ENCODE peak calls at places on chromosomes 6 and 20, in five cellular contexts. One of them, this sample, is unnamed.
A peak's percentile ranks its signal among the peaks of the same experiment; 100 is the strongest.

GRCh38 chr6:129766959-129767728 is 57.2 kb upstream of the ARHGAP18 start:
- DNase-seq in effector CD4-positive, alpha-beta T cell: peak; percentile 16
- DNase-seq in astrocyte of the cerebellum: peak; percentile 32
- DNase-seq in GM10248: peak; percentile 35
- DNase-seq in WTC11: peak; percentile 67
- DNase-seq in this sample: peak; percentile 52

GRCh38 chr6:128482642-128483041 is 37.8 kb downstream of the PTPRK start:
- DNase-seq in astrocyte of the cerebellum: no peak
- DNase-seq in WTC11: no peak
- DNase-seq in GM10248: no peak
- DNase-seq in effector CD4-positive, alpha-beta T cell: no peak
- DNase-seq in this sample: no peak

GRCh38 chr20:41078329-41078728 is 49.7 kb downstream of the TOP1 start:
- DNase-seq in WTC11: no peak
- DNase-seq in astrocyte of the cerebellum: peak; percentile 35
- DNase-seq in effector CD4-positive, alpha-beta T cell: no peak
- DNase-seq in GM10248: no peak
- DNase-seq in this sample: no peak

GRCh38 chr6:110561708-110562107 is 85.3 kb upstream of the SLC22A16 start:
- DNase-seq in GM10248: no peak
- DNase-seq in effector CD4-positive, alpha-beta T cell: no peak
- DNase-seq in astrocyte of the cerebellum: no peak
- DNase-seq in WTC11: no peak
- DNase-seq in this sample: no peak

GRCh38 chr6:17638212-17638611 is 38.1 kb downstream of the FAM8A1 start:
- DNase-seq in effector CD4-positive, alpha-beta T cell: no peak
- DNase-seq in GM10248: no peak
- DNase-seq in astrocyte of the cerebellum: no peak
- DNase-seq in WTC11: no peak
- DNase-seq in this sample: no peak

GRCh38 chr6:2659882-2660281 is 90.8 kb downstream of the MYLK4 start:
- DNase-seq in GM10248: no peak
- DNase-seq in astrocyte of the cerebellum: no peak
- DNase-seq in WTC11: no peak
- DNase-seq in effector CD4-positive, alpha-beta T cell: no peak
- DNase-seq in this sample: no peak

GRCh38 chr20:59640267-59640666 is 35.9 kb downstream of the PHACTR3 start:
- DNase-seq in GM10248: no peak
- DNase-seq in astrocyte of the cerebellum: no peak
- DNase-seq in effector CD4-positive, alpha-beta T cell: no peak
- DNase-seq in WTC11: no peak
- DNase-seq in this sample: no peak

GRCh38 chr20:54172856-54173652 is 732 bp downstream of the CYP24A1 start:
- DNase-seq in astrocyte of the cerebellum: no peak
- DNase-seq in WTC11: peak; percentile 58
- DNase-seq in effector CD4-positive, alpha-beta T cell: no peak
- DNase-seq in GM10248: no peak
- DNase-seq in this sample: peak; percentile 26

GRCh38 chr6:119568580-119568979 is 219.0 kb upstream of the MAN1A1 start:
- DNase-seq in GM10248: no peak
- DNase-seq in effector CD4-positive, alpha-beta T cell: no peak
- DNase-seq in astrocyte of the cerebellum: no peak
- DNase-seq in WTC11: no peak
- DNase-seq in this sample: no peak

GRCh38 chr6:30897882-30898281 is 10.1 kb upstream of the GTF2H4 start:
- DNase-seq in GM10248: no peak
- DNase-seq in effector CD4-positive, alpha-beta T cell: no peak
- DNase-seq in astrocyte of the cerebellum: no peak
- DNase-seq in WTC11: no peak
- DNase-seq in this sample: no peak

GRCh38 chr6:56524891-56525703 is 117.6 kb downstream of the DST start:
- DNase-seq in astrocyte of the cerebellum: peak; percentile 68
- DNase-seq in GM10248: no peak
- DNase-seq in WTC11: no peak
- DNase-seq in effector CD4-positive, alpha-beta T cell: no peak
- DNase-seq in this sample: no peak

GRCh38 chr20:47432251-47433210 is 69.2 kb upstream of the NCOA3 start:
- DNase-seq in astrocyte of the cerebellum: no peak
- DNase-seq in effector CD4-positive, alpha-beta T cell: no peak
- DNase-seq in WTC11: no peak
- DNase-seq in GM10248: no peak
- DNase-seq in this sample: no peak

GRCh38 chr6:113120577-113121285 is 736.4 kb upstream of the MARCKS start:
- DNase-seq in GM10248: no peak
- DNase-seq in effector CD4-positive, alpha-beta T cell: no peak
- DNase-seq in WTC11: no peak
- DNase-seq in astrocyte of the cerebellum: peak; percentile 99
- DNase-seq in this sample: no peak

GRCh38 chr6:137426007-137426689 is 68.0 kb downstream of the OLIG3 start:
- DNase-seq in WTC11: no peak
- DNase-seq in effector CD4-positive, alpha-beta T cell: no peak
- DNase-seq in astrocyte of the cerebellum: no peak
- DNase-seq in GM10248: no peak
- DNase-seq in this sample: no peak

GRCh38 chr6:163118941-163119340 is 295.6 kb upstream of the QKI start:
- DNase-seq in astrocyte of the cerebellum: no peak
- DNase-seq in GM10248: no peak
- DNase-seq in effector CD4-positive, alpha-beta T cell: no peak
- DNase-seq in WTC11: no peak
- DNase-seq in this sample: no peak

This sample was measured in GM13976.